ENCODE peak calls at places on chromosomes 12 and 14, in eight cellular contexts. Y, H, U, L, M, V, K and T are unnamed samples.

GRCh38 chr12:132449565-132450390 is 40.2 kb upstream of the FBRSL1 start:
- DNase-seq in Y (peak), H (no peak), U (no peak), L (no peak), M (no peak), V (no peak), K (no peak), T (no peak)

GRCh38 chr12:105899589-105899988 is 239.2 kb downstream of the NUAK1 start:
- DNase-seq in Y (peak), H (no peak), U (no peak), L (no peak), M (no peak), V (no peak), K (no peak), T (no peak)

GRCh38 chr12:71661977-71662522 is 1.6 kb downstream of the ZFC3H1 start:
- DNase-seq in Y (no peak), H (no peak), U (no peak), L (peak), M (no peak), V (no peak), K (peak), T (peak)

GRCh38 chr14:106848330-106849121 is 1322.1 kb downstream of the TMEM121 start:
- DNase-seq in Y (no peak), H (no peak), U (no peak), L (no peak), M (no peak), V (no peak), K (no peak), T (peak)

GRCh38 chr12:38872181-38872580 is 33.2 kb downstream of the CPNE8 start:
- DNase-seq in Y (no peak), H (no peak), U (no peak), L (no peak), M (no peak), V (no peak), K (no peak), T (no peak)

GRCh38 chr12:75437564-75437963 is 43.0 kb upstream of the GLIPR1 start:
- DNase-seq in Y (peak), H (no peak), U (no peak), L (peak), M (no peak), V (no peak), K (peak), T (peak)

GRCh38 chr14:33914676-33915516 is 36.0 kb downstream of the EGLN3 start:
- DNase-seq in Y (peak), H (peak), U (peak), L (peak), M (no peak), V (no peak), K (peak), T (peak)

GRCh38 chr14:96455588-96455987 is 46.6 kb upstream of the PAPOLA start:
- DNase-seq in Y (no peak), H (no peak), U (no peak), L (no peak), M (no peak), V (no peak), K (no peak), T (peak)

GRCh38 chr14:90695997-90696681 is 120.1 kb downstream of the TTC7B start:
- DNase-seq in Y (no peak), H (no peak), U (no peak), L (no peak), M (no peak), V (no peak), K (no peak), T (no peak)

GRCh38 chr14:51521764-51522163 is 129.9 kb upstream of the FRMD6 start:
- DNase-seq in Y (peak), H (no peak), U (no peak), L (peak), M (no peak), V (no peak), K (peak), T (peak)

GRCh38 chr12:128784030-128784770 is 39.6 kb downstream of the SLC15A4 start:
- DNase-seq in Y (no peak), H (no peak), U (no peak), L (peak), M (no peak), V (no peak), K (no peak), T (no peak)

GRCh38 chr14:37641117-37641516 is 45.7 kb downstream of the TTC6 start:
- DNase-seq in Y (no peak), H (no peak), U (no peak), L (no peak), M (no peak), V (no peak), K (no peak), T (no peak)

GRCh38 chr12:27343255-27344000 is 10.8 kb downstream of the BMAL2 start:
- DNase-seq in Y (no peak), H (peak), U (no peak), L (peak), M (peak), V (no peak), K (peak), T (peak)

GRCh38 chr12:53746592-53747491 is 4.9 kb downstream of the CISTR start:
- DNase-seq in Y (peak), H (peak), U (peak), L (peak), M (peak), V (peak), K (peak), T (peak)

GRCh38 chr12:100927825-100928224 is 133.2 kb downstream of the ANO4 start:
- DNase-seq in Y (no peak), H (no peak), U (peak), L (peak), M (no peak), V (no peak), K (peak), T (peak)

GRCh38 chr12:70264067-70264867 is 21.0 kb downstream of the CNOT2 start:
- DNase-seq in Y (no peak), H (no peak), U (no peak), L (no peak), M (peak), V (no peak), K (no peak), T (no peak)

GRCh38 chr12:6062427-6063378 is 61.8 kb downstream of the VWF start:
- DNase-seq in Y (peak), H (peak), U (no peak), L (no peak), M (peak), V (peak), K (peak), T (peak)

GRCh38 chr12:1800646-1801284 is 19.6 kb upstream of the LRTM2 start:
- DNase-seq in Y (no peak), H (no peak), U (no peak), L (no peak), M (peak), V (peak), K (peak), T (no peak)

GRCh38 chr12:62629413-62629812 is 162.8 kb downstream of the MON2 start:
- DNase-seq in Y (no peak), H (no peak), U (no peak), L (no peak), M (peak), V (peak), K (no peak), T (no peak)

GRCh38 chr14:99035712-99036593 is 236.0 kb downstream of the BCL11B start:
- DNase-seq in Y (no peak), H (peak), U (peak), L (peak), M (peak), V (peak), K (peak), T (peak)

GRCh38 chr12:1567852-1568251 is 26.5 kb downstream of the FBXL14 start:
- DNase-seq in Y (no peak), H (no peak), U (no peak), L (no peak), M (no peak), V (no peak), K (no peak), T (no peak)

GRCh38 chr12:121810234-121810817 is 6.5 kb downstream of the SETD1B start:
- DNase-seq in Y (no peak), H (no peak), U (no peak), L (no peak), M (no peak), V (no peak), K (no peak), T (no peak)

GRCh38 chr12:3604750-3605638 is 114.0 kb downstream of the PRMT8 start:
- DNase-seq in Y (no peak), H (no peak), U (no peak), L (no peak), M (peak), V (peak), K (no peak), T (peak)

GRCh38 chr12:18429366-18429765 is 168.0 kb downstream of the PIK3C2G start:
- DNase-seq in Y (no peak), H (no peak), U (no peak), L (no peak), M (no peak), V (no peak), K (no peak), T (no peak)

GRCh38 chr12:67803450-67804034 is 155.0 kb downstream of the DYRK2 start:
- DNase-seq in Y (no peak), H (no peak), U (no peak), L (no peak), M (peak), V (no peak), K (no peak), T (no peak)

GRCh38 chr12:29103539-29103974 is 45.5 kb upstream of the FAR2 start:
- DNase-seq in Y (peak), H (no peak), U (no peak), L (no peak), M (no peak), V (no peak), K (no peak), T (no peak)

GRCh38 chr14:67166450-67166853 is 22.8 kb upstream of the GARIN2 start:
- DNase-seq in Y (peak), H (peak), U (peak), L (peak), M (peak), V (no peak), K (peak), T (peak)

GRCh38 chr14:65062096-65063075 is 39.9 kb downstream of the MAX start:
- DNase-seq in Y (no peak), H (no peak), U (no peak), L (peak), M (no peak), V (no peak), K (no peak), T (peak)

GRCh38 chr12:116990329-116990728 is 79.6 kb downstream of the FBXW8 start:
- DNase-seq in Y (no peak), H (no peak), U (no peak), L (no peak), M (no peak), V (no peak), K (no peak), T (no peak)

GRCh38 chr12:62537544-62537943 is 70.9 kb downstream of the MON2 start:
- DNase-seq in Y (no peak), H (peak), U (no peak), L (peak), M (no peak), V (no peak), K (peak), T (peak)

GRCh38 chr12:127363392-127363791 is 903.6 kb upstream of the TMEM132C start:
- DNase-seq in Y (peak), H (no peak), U (peak), L (no peak), M (peak), V (peak), K (no peak), T (peak)

GRCh38 chr14:59177229-59177628 is 11.2 kb upstream of the DAAM1 start:
- DNase-seq in Y (no peak), H (no peak), U (no peak), L (no peak), M (peak), V (peak), K (no peak), T (no peak)

GRCh38 chr14:24146978-24147760 is at the start of gene RNF31:
- DNase-seq in Y (peak), H (peak), U (peak), L (peak), M (peak), V (peak), K (peak), T (peak)

GRCh38 chr14:24144451-24144850 is 2.0 kb downstream of the PSME2 start:
- DNase-seq in Y (no peak), H (no peak), U (no peak), L (no peak), M (no peak), V (no peak), K (no peak), T (no peak)

GRCh38 chr14:24145219-24145618 is 1.2 kb downstream of the PSME2 start:
- DNase-seq in Y (no peak), H (no peak), U (no peak), L (no peak), M (no peak), V (no peak), K (no peak), T (no peak)

GRCh38 chr14:24146622-24146977 is 190 bp upstream of the PSME2 start:
- DNase-seq in Y (peak), H (peak), U (peak), L (peak), M (peak), V (peak), K (peak), T (peak)

DNA sequence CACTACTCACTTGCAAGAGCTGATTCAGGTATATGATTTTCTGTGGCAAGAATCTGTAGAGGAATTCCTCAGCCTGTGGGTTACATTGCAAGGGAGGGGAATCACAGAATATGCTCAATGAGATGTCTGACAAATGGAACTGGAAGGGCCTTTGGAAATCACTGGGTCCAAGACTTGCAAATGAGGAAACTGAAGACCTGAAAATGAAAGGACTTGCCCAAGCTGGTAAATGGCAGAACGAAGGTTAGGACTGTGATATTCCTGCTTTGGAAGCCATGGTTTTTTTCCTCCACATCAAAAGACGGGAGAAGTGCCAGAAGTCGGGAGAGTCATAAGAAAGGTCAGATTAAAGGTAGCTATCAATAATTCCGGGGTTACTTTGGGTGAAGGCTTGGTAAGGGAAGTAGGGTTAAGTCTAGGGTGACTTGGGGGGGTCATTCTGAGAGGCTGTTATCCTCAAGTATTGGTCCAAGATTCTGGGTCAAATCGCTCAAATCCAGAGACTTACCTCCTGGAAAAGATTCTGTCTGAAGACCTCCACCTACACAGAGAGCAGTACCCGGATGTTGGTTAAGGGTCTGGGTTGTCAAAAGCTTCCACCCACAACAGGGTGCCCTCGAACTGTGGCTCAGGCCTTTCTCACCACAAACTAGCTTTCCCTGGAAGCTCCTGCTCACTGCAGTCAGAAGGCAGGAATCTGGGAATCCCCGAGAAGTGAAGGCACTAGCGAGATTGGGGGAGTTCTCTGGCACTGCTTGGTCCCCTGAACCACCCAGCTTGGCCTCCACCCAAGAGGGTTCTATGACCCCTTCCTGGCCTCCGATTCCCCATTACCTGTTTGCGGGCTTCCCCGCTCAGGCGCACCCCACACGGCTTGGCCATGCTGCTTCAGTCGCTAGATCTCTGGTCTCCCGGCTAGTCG is at the start of gene PSME2:
- DNase-seq in Y (no peak), H (no peak), U (no peak), L (peak), M (no peak), V (no peak), K (no peak), T (no peak)
- H2AFZ ChIP-seq in Y (peak), H (peak), U (no peak), L (peak), M (peak), V (no peak), K (peak), T (peak)

DNA sequence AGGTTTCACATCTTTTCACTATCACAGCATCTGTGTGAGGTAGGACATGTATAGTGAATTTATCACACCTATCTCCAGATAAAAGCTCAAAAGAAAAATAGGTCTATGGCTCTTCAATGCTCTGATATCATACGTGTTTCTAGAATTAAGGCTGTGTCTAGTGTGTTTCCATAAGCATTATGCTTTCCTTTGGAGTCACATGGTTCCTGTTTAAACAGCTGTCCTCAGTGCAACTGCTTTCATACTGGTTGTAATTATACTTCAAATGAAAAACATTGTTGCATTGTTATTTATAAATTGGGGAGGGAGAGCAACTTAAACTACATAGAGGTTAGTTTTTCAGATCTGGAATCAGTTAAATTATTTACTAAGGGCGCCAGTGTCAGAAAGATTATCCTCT is 151.6 kb downstream of the SYT1 start:
- DNase-seq in Y (peak), H (no peak), U (no peak), L (no peak), M (no peak), V (no peak), K (no peak), T (no peak)
- H2AFZ ChIP-seq in Y (no peak), H (no peak), U (no peak), L (no peak), M (no peak), V (no peak), K (no peak), T (no peak)

GRCh38 chr12:77617818-77618217 is 212.9 kb upstream of the NAV3 start:
- DNase-seq in Y (no peak), H (no peak), U (no peak), L (no peak), M (no peak), V (no peak), K (no peak), T (no peak)

DNA sequence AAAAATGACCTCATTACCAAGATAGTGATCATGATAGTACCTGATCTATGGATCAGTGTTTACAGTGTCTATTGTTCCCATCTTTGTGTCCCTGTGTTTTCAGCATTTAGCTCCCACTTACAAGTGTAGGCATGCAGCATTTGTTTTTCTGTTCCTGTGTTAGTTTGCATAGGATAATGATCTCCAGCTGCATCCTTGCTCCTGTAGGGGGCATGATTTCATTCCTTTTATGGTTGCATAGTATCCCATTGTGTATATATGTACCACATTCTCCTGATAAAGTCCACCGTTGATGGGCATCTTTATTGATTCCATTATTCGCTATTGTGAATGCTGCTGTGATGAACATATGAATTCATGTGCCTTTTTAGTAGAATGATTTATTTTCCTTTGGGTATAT is 215.4 kb upstream of the NAV3 start:
- DNase-seq in Y (no peak), H (no peak), U (peak), L (no peak), M (peak), V (peak), K (no peak), T (peak)
- H2AFZ ChIP-seq in Y (no peak), H (no peak), U (no peak), L (no peak), M (no peak), V (no peak), K (no peak), T (no peak)

DNA sequence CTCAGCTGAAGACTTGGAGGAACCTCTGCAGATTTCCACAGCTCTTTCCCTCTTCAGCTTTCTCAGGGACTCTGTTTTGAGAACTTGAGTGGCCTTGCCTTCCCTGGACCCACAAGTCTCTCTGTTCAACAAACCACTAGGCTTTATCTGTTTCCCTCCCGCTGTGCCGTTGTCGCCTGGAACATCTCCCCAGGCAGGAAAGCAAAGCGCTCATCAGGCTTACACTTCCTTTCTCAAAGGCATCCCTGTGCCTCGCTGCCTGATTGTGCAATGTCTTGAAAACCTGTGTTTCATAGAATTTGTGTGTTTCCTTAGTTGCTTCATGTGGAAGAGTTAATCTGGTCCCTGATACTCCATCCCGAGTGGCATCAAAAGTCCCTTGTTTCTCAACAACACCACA is 64.1 kb downstream of the PPM1A start:
- DNase-seq in Y (no peak), H (no peak), U (no peak), L (no peak), M (no peak), V (no peak), K (no peak), T (no peak)
- H2AFZ ChIP-seq in Y (no peak), H (no peak), U (no peak), L (no peak), M (peak), V (no peak), K (no peak), T (no peak)

DNA sequence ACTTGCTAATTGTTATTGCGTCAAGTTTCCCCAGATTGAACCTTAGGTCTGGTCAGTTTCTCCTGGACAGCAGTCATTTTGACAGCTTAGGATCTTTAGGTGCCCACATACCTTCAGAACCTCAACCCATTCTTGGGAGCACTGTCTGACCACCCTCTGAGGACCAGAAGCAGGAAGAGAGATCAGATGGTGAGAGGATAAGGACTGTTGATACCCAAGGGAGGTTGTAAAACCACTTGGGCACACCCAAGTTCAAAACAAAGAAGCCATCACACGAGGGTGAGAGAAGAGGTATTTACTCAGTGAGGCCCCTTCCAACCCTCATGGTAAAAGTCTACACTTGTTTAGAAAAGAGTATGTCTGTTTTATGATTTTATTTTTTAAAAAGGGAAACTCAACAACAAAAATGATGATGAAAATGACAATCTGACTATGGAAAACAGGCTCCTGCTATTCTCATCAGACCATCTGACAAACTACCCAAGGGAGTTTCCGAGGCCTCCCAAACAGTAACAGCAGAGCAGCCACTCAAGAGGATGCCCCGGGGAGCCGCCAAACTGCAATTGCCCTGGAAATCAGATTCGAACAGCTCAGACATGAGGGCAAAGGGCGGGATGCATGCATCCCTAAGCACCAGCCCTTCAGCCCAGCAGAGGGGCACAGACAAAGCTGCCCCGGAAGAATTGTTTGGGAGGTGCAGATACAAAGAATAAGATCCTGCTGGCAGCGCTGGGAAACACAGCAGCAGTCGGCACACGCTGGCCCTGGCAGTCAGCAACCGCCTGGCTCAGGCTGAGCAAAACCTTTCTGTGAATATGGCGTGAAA is 162.6 kb upstream of the PLEKHG7 start:
- DNase-seq in Y (no peak), H (no peak), U (no peak), L (no peak), M (peak), V (peak), K (no peak), T (no peak)
- H2AFZ ChIP-seq in Y (peak), H (no peak), U (no peak), L (peak), M (peak), V (no peak), K (no peak), T (no peak)